ENCODE peak calls at places on chromosomes 12 and 14, in five cellular contexts. F is H9; K is T-cell; R is activated CD4-positive, CD25-positive, alpha-beta regulatory T cell treated with anti-CD3 and anti-CD28 coated beads, Interleukin-2, amount 50 U/mL, for 72 hours; H is activated T-cell treated with anti-CD3 and anti-CD28 coated beads for 48 hours. S is an unnamed sample.

GRCh38 chr14:47976139-47976538 is 300.7 kb upstream of the MDGA2 start:
- DNase-seq in R (no peak), K (no peak), H (no peak), F (no peak), S (no peak)

GRCh38 chr12:39752482-39753147 is 133.0 kb upstream of the ABCD2 start:
- DNase-seq in F (peak; percentile 71), H (no peak), R (no peak), K (no peak), S (no peak)

GRCh38 chr12:94041833-94042232 is 106.5 kb upstream of the PLXNC1 start:
- DNase-seq in R (no peak), K (no peak), F (no peak), H (no peak), S (no peak)

GRCh38 chr14:93285048-93285447 is 47.8 kb downstream of the BTBD7 start:
- DNase-seq in R (no peak), K (no peak), H (no peak), F (no peak), S (no peak)

GRCh38 chr12:112122823-112123690 is 2.3 kb upstream of the TRAFD1 start:
- DNase-seq in H (no peak), K (no peak), R (no peak), F (peak; percentile 17), S (no peak)

GRCh38 chr12:67925077-67925476 is 64.2 kb upstream of the IFNG-AS1 start:
- DNase-seq in K (no peak), H (no peak), F (no peak), R (no peak), S (no peak)

GRCh38 chr14:75003250-75004027 is 718 bp downstream of the EIF2B2 start:
- DNase-seq in R (no peak), H (no peak), F (no peak), K (no peak), S (no peak)

GRCh38 chr12:87280356-87280755 is 748.8 kb downstream of the C12orf50 start:
- DNase-seq in H (no peak), F (no peak), R (no peak), K (no peak), S (no peak)

GRCh38 chr12:84814664-84815245 is 97.8 kb downstream of the SLC6A15 start:
- DNase-seq in R (no peak), F (no peak), K (no peak), H (no peak), S (no peak)

GRCh38 chr12:82089369-82090121 is 268.6 kb downstream of the CCDC59 start:
- DNase-seq in R (no peak), K (no peak), H (no peak), F (no peak), S (peak; percentile 42)

GRCh38 chr12:57517187-57517586 is 3.1 kb downstream of the DDIT3 start:
- DNase-seq in R (no peak), F (no peak), H (no peak), K (no peak), S (no peak)

GRCh38 chr14:78848234-78848820 is 678.2 kb downstream of the NRXN3 start:
- DNase-seq in F (peak; percentile 68), K (no peak), R (no peak), H (no peak), S (peak; percentile 7)

GRCh38 chr12:54465857-54466499 is 7.4 kb downstream of the GTSF1 start:
- DNase-seq in K (no peak), F (no peak), H (no peak), R (no peak), S (no peak)

GRCh38 chr14:76352639-76353281 is 23.2 kb upstream of the ESRRB start:
- DNase-seq in F (peak; percentile 84), K (peak; percentile 10), R (peak; percentile 66), H (peak; percentile 55), S (no peak)

GRCh38 chr12:12715459-12716150 is 1.6 kb upstream of the CDKN1B start:
- DNase-seq in F (no peak), R (peak; percentile 49), K (no peak), H (peak; percentile 37), S (no peak)

GRCh38 chr12:127083028-127083949 is 1183.7 kb upstream of the TMEM132C start:
- DNase-seq in F (no peak), R (no peak), H (no peak), K (no peak), S (peak; percentile 90)

GRCh38 chr14:102907303-102907844 is 15.1 kb upstream of the AMN start:
- DNase-seq in K (no peak), F (no peak), R (no peak), H (no peak), S (no peak)

GRCh38 chr12:108784270-108784669 is 53.0 kb upstream of the CORO1C start:
- DNase-seq in H (no peak), R (no peak), F (no peak), K (no peak), S (peak; percentile 87)

GRCh38 chr12:26017484-26018211 is 59.2 kb downstream of the RASSF8 start:
- DNase-seq in K (no peak), F (peak; percentile 82), H (no peak), R (no peak), S (no peak)

GRCh38 chr12:124463341-124463861 is 104.0 kb downstream of the NCOR2 start:
- DNase-seq in R (no peak), K (no peak), H (no peak), F (no peak), S (peak; percentile 73)

GRCh38 chr14:90643982-90644510 is 172.2 kb downstream of the TTC7B start:
- DNase-seq in H (no peak), F (no peak), K (no peak), R (no peak), S (no peak)

GRCh38 chr12:2877959-2878732 is 1.1 kb downstream of the RHNO1 start:
- DNase-seq in K (no peak), H (no peak), R (no peak), F (peak; percentile 44), S (peak; percentile 77)

GRCh38 chr12:76010732-76011458 is 20.7 kb downstream of the PHLDA1 start:
- DNase-seq in K (no peak), H (no peak), F (no peak), R (no peak), S (no peak)

GRCh38 chr12:31228811-31229792 is 96.8 kb downstream of the SINHCAF start:
- DNase-seq in K (no peak), F (no peak), H (no peak), R (no peak), S (no peak)

GRCh38 chr12:92085040-92085439 is 60.6 kb downstream of the BTG1 start:
- DNase-seq in K (no peak), R (no peak), H (no peak), F (no peak), S (no peak)

GRCh38 chr12:111426341-111427185 is 20.8 kb downstream of the SH2B3 start:
- DNase-seq in K (no peak), H (no peak), F (no peak), R (no peak), S (no peak)

GRCh38 chr14:96122496-96122895 is 82.1 kb upstream of the BDKRB2 start:
- DNase-seq in H (no peak), R (no peak), F (no peak), K (no peak), S (no peak)

GRCh38 chr12:112013601-112014402 is 576 bp downstream of the ERP29 start:
- DNase-seq in R (peak; percentile 62), F (peak; percentile 88), K (peak; percentile 66), H (peak; percentile 63), S (peak; percentile 78)

GRCh38 chr14:72516936-72517408 is 376.9 kb downstream of the DPF3 start:
- DNase-seq in K (peak; percentile 61), R (peak; percentile 69), F (peak; percentile 76), H (peak; percentile 62), S (peak; percentile 5)

GRCh38 chr12:107560194-107560905 is 125.2 kb upstream of the PWP1 start:
- DNase-seq in H (no peak), K (no peak), F (peak; percentile 69), R (no peak), S (no peak)

GRCh38 chr12:14185441-14186192 is 179.9 kb upstream of the ATF7IP start:
- DNase-seq in K (peak; percentile 2), H (no peak), F (peak; percentile 67), R (no peak), S (peak; percentile 60)

S was measured in NCI-H774.